ENCODE peak calls at places on chromosomes 7 and 10, in ten cellular contexts. A, R, L, N, U, I, W, B, K and Q are unnamed samples.

GRCh38 chr10:130453036-130453720 is 317.0 kb downstream of the GLRX3 start:
- DNase-seq in B (no peak), R (no peak), K (no peak), W (no peak), U (no peak), I (no peak), A (no peak), L (no peak), N (no peak), Q (no peak)

GRCh38 chr10:114685456-114685855 is 27.4 kb upstream of the ABLIM1 start:
- DNase-seq in R (no peak), L (no peak), W (no peak), A (no peak), B (no peak), K (no peak), N (no peak), I (no peak), U (no peak), Q (no peak)

GRCh38 chr10:625751-626711 is 63.4 kb downstream of the DIP2C start:
- DNase-seq in B (no peak), N (no peak), L (no peak), I (no peak), W (no peak), R (no peak), U (no peak), A (no peak), K (no peak), Q (no peak)

GRCh38 chr7:46558482-46559193 is 637.6 kb upstream of the IGFBP3 start:
- DNase-seq in U (peak; percentile 74), R (no peak), L (no peak), B (peak; percentile 49), K (peak; percentile 83), N (no peak), W (no peak), A (peak; percentile 76), I (no peak), Q (no peak)

GRCh38 chr10:6396652-6397051 is 183.4 kb downstream of the PRKCQ start:
- DNase-seq in R (no peak), W (no peak), L (peak; percentile 61), I (no peak), N (peak; percentile 55), A (peak; percentile 99), B (peak; percentile 90), K (peak; percentile 74), U (no peak), Q (no peak)

GRCh38 chr7:35249537-35249907 is 4.4 kb downstream of the TBX20 start:
- DNase-seq in W (no peak), A (no peak), R (no peak), B (no peak), K (no peak), L (no peak), I (no peak), N (no peak), U (no peak), Q (no peak)

GRCh38 chr10:2610946-2611345 is 456.4 kb upstream of the PFKP start:
- DNase-seq in N (no peak), I (no peak), U (no peak), L (no peak), A (no peak), B (no peak), W (peak; percentile 44), R (no peak), K (no peak), Q (no peak)

GRCh38 chr10:6275022-6275997 is 72.6 kb downstream of the PFKFB3 start:
- DNase-seq in W (no peak), K (peak; percentile 99), U (peak; percentile 98), B (peak; percentile 98), I (peak; percentile 95), A (peak; percentile 99), L (peak; percentile 87), N (peak; percentile 97), R (no peak), Q (peak; percentile 96)

GRCh38 chr10:122019414-122019975 is 30.5 kb downstream of the TACC2 start:
- DNase-seq in B (no peak), R (no peak), L (no peak), K (no peak), N (no peak), W (no peak), U (no peak), I (no peak), A (no peak), Q (no peak)

GRCh38 chr7:32935558-32935957 is 21.7 kb upstream of the FKBP9 start:
- DNase-seq in K (no peak), B (no peak), R (no peak), I (no peak), A (no peak), W (no peak), L (no peak), N (no peak), U (no peak), Q (no peak)

GRCh38 chr10:31707578-31708411 is 220.8 kb downstream of the ARHGAP12 start:
- DNase-seq in R (peak; percentile 3), I (peak; percentile 69), W (no peak), U (peak; percentile 80), L (peak; percentile 38), K (peak; percentile 81), B (peak; percentile 73), N (peak; percentile 86), A (peak; percentile 92), Q (peak; percentile 77)

GRCh38 chr10:28400176-28400575 is 97.3 kb upstream of the MPP7 start:
- DNase-seq in L (no peak), I (no peak), K (no peak), U (no peak), W (no peak), B (no peak), R (no peak), A (no peak), N (no peak), Q (no peak)

GRCh38 chr10:46293832-46294640 is 7.2 kb downstream of the ANTXRL start:
- DNase-seq in B (no peak), U (no peak), R (peak; percentile 16), N (no peak), W (no peak), L (no peak), I (no peak), K (no peak), A (no peak), Q (no peak)
- TF ChIP-seq CTCF in B (no peak), U (no peak), R (peak; percentile 45), N (no peak), W (no peak), L (no peak), I (no peak), K (no peak), A (no peak), Q (no peak)

DNA sequence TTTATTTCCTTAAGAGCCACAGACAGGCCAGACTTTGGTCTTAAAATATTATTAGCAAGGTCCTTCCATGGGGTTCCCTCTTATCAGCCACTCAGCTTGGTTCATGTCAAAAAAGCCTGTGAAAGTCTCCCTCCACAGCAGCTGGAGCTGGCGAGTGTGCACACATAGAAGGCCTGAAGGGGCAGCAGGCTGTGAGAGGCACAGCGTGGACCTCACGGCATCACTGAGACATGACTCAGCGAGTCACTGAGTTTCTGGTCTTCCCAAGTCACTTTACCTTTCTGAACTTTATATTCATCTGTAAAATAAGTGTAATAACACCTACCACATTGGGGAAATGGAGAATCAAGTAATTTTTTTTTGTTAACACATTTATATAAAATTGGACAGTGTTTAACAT is 8.7 kb downstream of the TAF3 start:
- DNase-seq in N (peak; percentile 61), B (no peak), R (no peak), I (no peak), A (peak; percentile 19), L (no peak), W (no peak), U (peak; percentile 73), K (peak; percentile 69), Q (peak; percentile 18)
- TF ChIP-seq CTCF in N (peak; percentile 43), B (no peak), R (no peak), I (no peak), A (no peak), L (peak; percentile 26), W (no peak), U (peak; percentile 68), K (no peak), Q (no peak)

DNA sequence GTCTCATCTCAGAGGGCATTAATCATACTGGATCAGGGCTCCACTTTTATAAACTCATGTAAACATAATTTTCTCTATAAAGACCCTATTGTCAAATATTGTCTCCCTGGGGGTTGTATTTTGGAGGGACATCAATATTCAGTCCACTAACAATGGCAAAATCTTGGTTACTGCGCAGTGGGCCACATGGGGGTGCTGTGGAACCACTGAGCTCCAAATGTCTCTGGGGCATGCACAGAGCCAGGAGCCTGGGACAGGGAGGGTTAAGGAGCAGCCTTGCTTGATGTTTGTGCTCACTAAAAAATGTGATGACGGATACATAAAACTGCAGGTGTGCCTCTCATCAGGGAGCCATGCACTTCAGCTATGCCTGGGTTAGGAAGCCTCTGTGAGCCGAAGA is 62.1 kb upstream of the PRSS58 start:
- DNase-seq in B (no peak), R (peak; percentile 45), L (no peak), W (no peak), I (no peak), K (no peak), A (no peak), U (no peak), N (no peak), Q (peak; percentile 68)
- TF ChIP-seq CTCF in B (peak; percentile 24), R (peak; percentile 84), L (peak; percentile 33), W (peak; percentile 18), I (no peak), K (no peak), A (no peak), U (peak; percentile 69), N (peak; percentile 47), Q (peak; percentile 43)

GRCh38 chr10:119003572-119004289 is 25.8 kb upstream of the NANOS1 start:
- DNase-seq in W (no peak), R (no peak), I (no peak), N (no peak), K (no peak), B (no peak), L (no peak), A (no peak), U (no peak), Q (no peak)

GRCh38 chr10:119006451-119007210 is 22.9 kb upstream of the NANOS1 start:
- DNase-seq in U (peak; percentile 99), N (peak; percentile 98), W (no peak), L (peak; percentile 93), R (no peak), B (peak; percentile 93), I (peak; percentile 75), K (peak; percentile 99), A (peak; percentile 97), Q (no peak)

GRCh38 chr10:119005377-119006043 is 24.0 kb upstream of the NANOS1 start:
- DNase-seq in I (no peak), K (peak; percentile 49), U (peak; percentile 45), R (no peak), B (peak; percentile 20), L (no peak), A (no peak), W (no peak), N (peak; percentile 43), Q (no peak)

GRCh38 chr10:119001717-119002500 is 27.6 kb upstream of the NANOS1 start:
- DNase-seq in A (no peak), L (no peak), K (no peak), U (no peak), B (no peak), I (no peak), W (no peak), R (no peak), N (no peak), Q (no peak)

DNA sequence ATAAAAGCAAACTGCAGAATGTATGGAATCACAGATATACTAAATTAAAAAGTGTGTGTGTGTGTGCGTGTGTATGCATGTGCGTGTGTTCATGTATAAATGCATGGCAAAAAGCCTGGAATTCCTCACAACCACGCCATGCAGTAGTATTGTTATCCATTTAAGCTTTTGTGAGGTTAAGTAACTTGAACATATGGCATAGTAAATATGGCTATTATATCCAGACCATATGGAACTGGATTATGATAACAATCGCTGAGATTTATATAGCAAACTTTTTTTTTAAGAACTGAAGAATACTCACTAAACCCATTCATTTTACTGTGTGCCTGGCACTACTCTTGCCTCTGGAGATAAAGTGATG is 22.3 kb upstream of the NANOS1 start:
- DNase-seq in W (no peak), I (no peak), L (no peak), A (no peak), B (no peak), K (no peak), R (no peak), U (no peak), N (no peak), Q (no peak)
- TF ChIP-seq CTCF in W (no peak), I (no peak), L (no peak), A (no peak), B (no peak), K (no peak), R (no peak), U (no peak), N (no peak), Q (no peak)